ENCODE peak calls at places on chromosomes 6 and 20, in four cellular contexts. One of them, this sample, is unnamed.

GRCh38 chr20:58907481-58908137 is 55.1 kb downstream of the GNAS start:
- DNase-seq in IMR-90: peak; percentile 99
- DNase-seq in mesendoderm: no peak
- DNase-seq in H1: no peak
- DNase-seq in this sample: no peak

GRCh38 chr6:141153563-141153962 is 979.2 kb upstream of the GJE1 start:
- DNase-seq in IMR-90: no peak
- DNase-seq in mesendoderm: peak; percentile 41
- DNase-seq in H1: no peak
- DNase-seq in this sample: peak; percentile 44

GRCh38 chr20:37777012-37777411 is 83.2 kb downstream of the CTNNBL1 start:
- DNase-seq in IMR-90: no peak
- DNase-seq in mesendoderm: no peak
- DNase-seq in H1: no peak
- DNase-seq in this sample: no peak

GRCh38 chr6:80126657-80127350 is 20.3 kb downstream of the BCKDHB start:
- DNase-seq in IMR-90: no peak
- DNase-seq in mesendoderm: no peak
- DNase-seq in H1: no peak
- DNase-seq in this sample: no peak

GRCh38 chr6:111032493-111033140 is 50.8 kb downstream of the RPF2 start:
- DNase-seq in IMR-90: peak; percentile 50
- DNase-seq in mesendoderm: peak; percentile 20
- DNase-seq in H1: no peak
- DNase-seq in this sample: no peak

GRCh38 chr20:4303136-4303535 is 287.8 kb upstream of the RNF24 start:
- DNase-seq in IMR-90: no peak
- DNase-seq in mesendoderm: no peak
- DNase-seq in H1: peak; percentile 31
- DNase-seq in this sample: no peak

GRCh38 chr6:150406948-150407347 is 38.1 kb downstream of the IYD start:
- DNase-seq in IMR-90: no peak
- DNase-seq in mesendoderm: no peak
- DNase-seq in H1: no peak
- DNase-seq in this sample: no peak

GRCh38 chr6:106146852-106147351 is 60.8 kb downstream of the PRDM1 start:
- DNase-seq in IMR-90: peak; percentile 34
- DNase-seq in mesendoderm: no peak
- DNase-seq in H1: no peak
- DNase-seq in this sample: no peak

GRCh38 chr6:161001421-161001820 is 9.9 kb downstream of the MAP3K4 start:
- DNase-seq in IMR-90: no peak
- DNase-seq in mesendoderm: no peak
- DNase-seq in H1: no peak
- DNase-seq in this sample: no peak

GRCh38 chr6:52531396-52531795 is 45.5 kb downstream of the TRAM2 start:
- DNase-seq in IMR-90: no peak
- DNase-seq in mesendoderm: no peak
- DNase-seq in H1: no peak
- DNase-seq in this sample: no peak

GRCh38 chr6:158293122-158293521 is 19.1 kb upstream of the TULP4 start:
- DNase-seq in IMR-90: no peak
- DNase-seq in mesendoderm: no peak
- DNase-seq in H1: no peak
- DNase-seq in this sample: no peak

GRCh38 chr6:39365281-39366074 is 43.0 kb upstream of the KCNK16 start:
- DNase-seq in IMR-90: peak; percentile 38
- DNase-seq in mesendoderm: no peak
- DNase-seq in H1: no peak
- DNase-seq in this sample: no peak

GRCh38 chr6:132506869-132507813 is 5.8 kb downstream of the STX7 start:
- DNase-seq in IMR-90: no peak
- DNase-seq in mesendoderm: no peak
- DNase-seq in H1: no peak
- DNase-seq in this sample: no peak

GRCh38 chr6:129248976-129249375 is 366.0 kb downstream of the LAMA2 start:
- DNase-seq in IMR-90: no peak
- DNase-seq in mesendoderm: no peak
- DNase-seq in H1: no peak
- DNase-seq in this sample: no peak

GRCh38 chr20:46872315-46873211 is 22.1 kb upstream of the EYA2 start:
- DNase-seq in IMR-90: peak; percentile 72
- DNase-seq in mesendoderm: no peak
- DNase-seq in H1: no peak
- DNase-seq in this sample: no peak

GRCh38 chr6:19845271-19846046 is 8.3 kb downstream of the ID4 start:
- DNase-seq in IMR-90: peak; percentile 58
- DNase-seq in mesendoderm: no peak
- DNase-seq in H1: no peak
- DNase-seq in this sample: no peak

GRCh38 chr20:3221398-3222226 is 12.3 kb downstream of the ITPA start:
- DNase-seq in IMR-90: no peak
- DNase-seq in mesendoderm: no peak
- DNase-seq in H1: no peak
- DNase-seq in this sample: no peak

GRCh38 chr6:113825776-113826175 is 31.4 kb upstream of the MARCKS start:
- DNase-seq in IMR-90: peak; percentile 84
- DNase-seq in mesendoderm: no peak
- DNase-seq in H1: no peak
- DNase-seq in this sample: no peak

GRCh38 chr6:129252377-129253071 is 369.6 kb downstream of the LAMA2 start:
- DNase-seq in IMR-90: peak; percentile 61
- DNase-seq in mesendoderm: no peak
- DNase-seq in H1: no peak
- DNase-seq in this sample: no peak

GRCh38 chr6:25774120-25774730 is 19.7 kb downstream of the SLC17A4 start:
- DNase-seq in IMR-90: no peak
- DNase-seq in mesendoderm: peak; percentile 72
- DNase-seq in H1: no peak
- DNase-seq in this sample: no peak

GRCh38 chr6:17580518-17581048 is 19.5 kb upstream of the FAM8A1 start:
- DNase-seq in IMR-90: no peak
- DNase-seq in mesendoderm: no peak
- DNase-seq in H1: no peak
- DNase-seq in this sample: peak; percentile 46

GRCh38 chr6:10310826-10311225 is 104.0 kb downstream of the TFAP2A start:
- DNase-seq in IMR-90: no peak
- DNase-seq in mesendoderm: no peak
- DNase-seq in H1: no peak
- DNase-seq in this sample: no peak

DNA sequence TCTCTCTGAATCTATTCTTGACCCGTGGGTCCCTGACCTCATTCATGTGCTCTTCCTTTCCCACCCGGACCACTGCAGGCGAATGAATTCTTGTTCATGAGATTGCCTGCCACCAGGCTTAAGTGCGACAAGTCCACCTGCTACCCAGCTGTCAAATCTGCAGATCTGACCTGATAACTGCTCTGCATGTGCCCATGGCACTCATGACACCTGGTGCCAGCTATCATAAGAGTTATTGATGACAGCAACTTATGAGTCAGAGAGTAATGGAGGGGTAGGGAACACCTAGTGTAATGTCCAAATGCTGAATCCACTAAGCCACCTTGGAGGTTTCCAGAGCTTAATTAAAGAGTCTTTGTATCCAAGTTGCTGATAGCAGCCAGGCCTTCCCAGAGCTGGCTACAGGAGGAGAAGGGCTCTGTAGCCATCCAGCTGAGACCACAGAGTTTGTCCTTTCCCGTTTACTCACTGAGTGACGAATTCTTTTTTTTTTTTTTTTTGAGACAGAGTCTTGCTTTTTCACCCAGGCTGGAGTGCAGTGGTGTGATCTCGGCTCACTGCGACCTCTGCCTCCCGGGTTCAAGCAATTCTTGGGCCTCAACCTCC is 17.4 kb downstream of the SHLD1 start:
- DNase-seq in IMR-90: no peak
- DNase-seq in mesendoderm: no peak
- DNase-seq in H1: no peak
- DNase-seq in this sample: no peak
- H3K56ac ChIP-seq in IMR-90: no peak overlapping the region
- H3K56ac ChIP-seq in mesendoderm: no peak overlapping the region
- H3K56ac ChIP-seq in H1: no peak overlapping the region
- H3K56ac ChIP-seq in this sample: no peak overlapping the region

DNA sequence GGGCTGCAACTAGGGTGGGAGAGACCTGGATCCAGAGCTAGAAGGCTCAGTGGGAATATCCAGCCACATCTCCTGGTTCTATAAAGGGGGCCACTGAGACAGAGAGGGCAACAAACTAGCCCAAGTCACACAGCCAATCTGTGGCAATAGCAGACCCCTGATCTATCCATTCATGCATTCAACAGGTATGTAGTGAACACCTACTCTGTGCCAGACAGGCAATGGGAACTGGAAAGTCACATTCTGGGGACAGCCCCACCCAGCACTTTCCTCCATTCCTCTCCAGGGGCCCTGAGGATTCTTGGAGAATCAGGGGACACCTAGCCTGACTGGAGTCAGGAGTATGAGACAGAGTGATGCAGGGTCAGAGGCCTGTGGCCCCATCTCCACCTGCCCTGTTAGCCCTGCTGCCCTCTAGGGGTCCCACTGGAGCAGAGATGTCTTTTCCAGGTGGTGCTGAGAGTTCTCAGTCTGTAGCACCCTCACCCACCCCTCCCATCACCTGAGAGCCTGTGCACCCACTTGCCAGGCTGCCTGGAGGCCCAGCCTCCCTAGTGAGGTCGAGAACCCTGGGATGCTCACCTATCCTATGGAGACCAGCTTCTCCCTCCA is 13.6 kb downstream of the BPIFA2 start:
- DNase-seq in IMR-90: no peak
- DNase-seq in mesendoderm: peak; percentile 35
- DNase-seq in H1: peak; percentile 61
- DNase-seq in this sample: peak; percentile 60
- H3K56ac ChIP-seq in IMR-90: no peak overlapping the region
- H3K56ac ChIP-seq in mesendoderm: no peak overlapping the region
- H3K56ac ChIP-seq in H1: no peak overlapping the region
- H3K56ac ChIP-seq in this sample: no peak overlapping the region

DNA sequence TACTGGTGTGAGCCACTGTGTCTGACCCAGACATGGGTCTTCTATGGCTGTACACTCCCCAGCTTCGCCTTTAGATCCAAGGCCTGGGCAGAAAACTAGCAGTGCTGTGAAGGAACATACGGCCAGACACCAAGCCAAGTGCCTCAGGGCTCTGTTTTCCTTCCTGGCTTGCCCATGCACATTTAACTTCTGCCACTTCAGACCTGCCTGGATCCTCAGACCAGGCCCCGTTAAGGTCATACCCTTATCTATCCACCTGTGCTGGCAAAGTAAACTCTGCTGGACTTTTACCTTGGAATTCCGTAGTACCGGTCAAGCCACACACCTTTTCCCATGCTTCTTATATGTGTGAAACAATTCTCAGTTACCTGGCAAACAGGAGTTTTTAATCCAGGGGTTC is 644.8 kb downstream of the PTPRT start:
- DNase-seq in IMR-90: no peak
- DNase-seq in mesendoderm: no peak
- DNase-seq in H1: no peak
- DNase-seq in this sample: no peak
- H3K56ac ChIP-seq in IMR-90: no peak overlapping the region
- H3K56ac ChIP-seq in mesendoderm: no peak overlapping the region
- H3K56ac ChIP-seq in H1: no peak overlapping the region
- H3K56ac ChIP-seq in this sample: no peak overlapping the region

GRCh38 chr6:15977050-15977449 is 151.8 kb upstream of the MYLIP start:
- DNase-seq in IMR-90: no peak
- DNase-seq in mesendoderm: no peak
- DNase-seq in H1: no peak
- DNase-seq in this sample: no peak
- H3K56ac ChIP-seq in IMR-90: no peak overlapping the region
- H3K56ac ChIP-seq in mesendoderm: no peak overlapping the region
- H3K56ac ChIP-seq in H1: no peak overlapping the region
- H3K56ac ChIP-seq in this sample: no peak overlapping the region

DNA sequence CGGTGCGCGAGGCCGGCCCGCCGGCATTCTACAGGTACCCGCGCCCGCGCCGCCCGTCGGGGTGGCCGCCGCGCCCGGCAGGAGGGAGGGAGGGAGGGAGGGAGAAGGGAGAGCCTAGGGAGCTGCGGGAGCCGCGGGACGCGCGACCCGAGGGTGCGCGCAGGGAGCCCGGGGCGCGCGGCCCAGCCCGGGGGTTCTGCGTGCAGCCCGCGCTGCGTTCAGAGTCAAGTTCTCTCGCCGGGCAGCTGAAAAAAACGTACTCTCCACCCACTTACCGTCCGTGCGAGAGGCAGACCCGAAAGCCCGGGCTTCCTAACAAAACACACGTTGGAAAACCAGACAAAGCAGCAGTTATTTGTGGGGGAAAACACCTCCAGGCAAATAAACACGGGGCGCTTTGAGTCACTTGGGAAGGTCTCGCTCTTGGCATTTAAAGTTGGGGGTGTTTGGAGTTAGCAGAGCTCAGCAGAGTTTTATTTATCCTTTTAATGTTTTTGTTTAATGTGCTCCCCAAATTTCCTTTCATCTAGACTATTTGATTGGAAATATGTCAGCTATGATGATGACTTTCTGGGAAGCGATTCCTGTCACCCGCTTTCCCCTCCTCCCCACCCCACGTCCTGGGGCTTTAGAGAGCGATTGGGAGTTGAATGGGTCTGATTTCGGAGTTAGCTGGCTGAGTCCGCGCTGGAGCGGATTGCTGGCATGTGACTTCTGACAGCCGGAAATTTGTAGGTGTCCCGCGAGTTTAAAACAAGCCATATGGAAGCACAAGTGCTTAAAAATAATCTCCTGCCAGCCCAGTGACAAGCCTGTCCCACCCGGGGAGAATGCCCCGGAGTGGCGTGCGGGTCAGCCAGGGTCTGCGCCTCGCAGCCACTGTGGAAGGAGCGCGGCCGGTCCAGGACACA is 1.1 kb downstream of the ESR1 start:
- DNase-seq in IMR-90: no peak
- DNase-seq in mesendoderm: peak; percentile 22
- DNase-seq in H1: peak; percentile 64
- DNase-seq in this sample: peak; percentile 39
- H3K56ac ChIP-seq in IMR-90: no peak overlapping the region
- H3K56ac ChIP-seq in mesendoderm: peak overlapping the region; percentile 52
- H3K56ac ChIP-seq in H1: no peak overlapping the region
- H3K56ac ChIP-seq in this sample: no peak overlapping the region

GRCh38 chr6:135451617-135452190 is 45.8 kb downstream of the AHI1 start:
- DNase-seq in IMR-90: peak; percentile 43
- DNase-seq in mesendoderm: peak; percentile 37
- DNase-seq in H1: no peak
- DNase-seq in this sample: no peak

DNA sequence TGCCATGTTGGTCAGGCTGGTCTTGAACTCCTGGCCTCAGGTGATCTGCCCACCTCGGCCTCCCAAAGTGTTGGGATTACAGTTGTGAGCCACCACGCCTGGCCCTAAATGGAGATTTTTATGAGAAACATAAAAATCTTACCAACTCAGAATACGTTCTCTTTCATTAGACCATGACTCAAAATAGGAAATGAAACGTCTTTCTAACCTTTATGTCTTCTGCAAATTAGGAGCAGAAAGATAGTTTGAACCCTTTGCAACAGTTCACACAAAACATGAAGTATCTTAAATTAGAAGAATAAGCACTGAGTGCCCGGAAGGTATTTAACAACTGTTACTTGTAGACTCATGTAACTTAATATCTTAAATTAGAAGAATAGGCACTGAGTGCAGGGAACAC is 48.3 kb downstream of the AHI1 start:
- DNase-seq in IMR-90: no peak
- DNase-seq in mesendoderm: no peak
- DNase-seq in H1: no peak
- DNase-seq in this sample: no peak
- H3K56ac ChIP-seq in IMR-90: no peak overlapping the region
- H3K56ac ChIP-seq in mesendoderm: no peak overlapping the region
- H3K56ac ChIP-seq in H1: no peak overlapping the region
- H3K56ac ChIP-seq in this sample: no peak overlapping the region

GRCh38 chr20:6502999-6503398 is 264.5 kb upstream of the BMP2 start:
- DNase-seq in IMR-90: no peak
- DNase-seq in mesendoderm: no peak
- DNase-seq in H1: no peak
- DNase-seq in this sample: no peak
- H3K56ac ChIP-seq in IMR-90: no peak overlapping the region
- H3K56ac ChIP-seq in mesendoderm: no peak overlapping the region
- H3K56ac ChIP-seq in H1: no peak overlapping the region
- H3K56ac ChIP-seq in this sample: no peak overlapping the region